ENCODE peak calls at places on chromosomes 16 and 17, in four cellular contexts. One of them, this sample, is unnamed.

GRCh38 chr17:57121308-57122042 is 36.4 kb downstream of the AKAP1 start:
- DNase-seq in tibial nerve: peak
- DNase-seq in stimulated activated CD4-positive, alpha-beta T cell treated with anti-CD3 and anti-CD28 coated beads, Interleukin-15, amount 100 ng/mL, for 24 hours: no peak
- DNase-seq in H7: peak
- DNase-seq in this sample: no peak

GRCh38 chr16:2857451-2858244 is at the start of gene PRSS22:
- DNase-seq in tibial nerve: no peak
- DNase-seq in stimulated activated CD4-positive, alpha-beta T cell treated with anti-CD3 and anti-CD28 coated beads, Interleukin-15, amount 100 ng/mL, for 24 hours: no peak
- DNase-seq in H7: peak
- DNase-seq in this sample: no peak

GRCh38 chr16:50369133-50369804 is 481 bp upstream of the BRD7 start:
- DNase-seq in tibial nerve: no peak
- DNase-seq in H7: no peak
- DNase-seq in stimulated activated CD4-positive, alpha-beta T cell treated with anti-CD3 and anti-CD28 coated beads, Interleukin-15, amount 100 ng/mL, for 24 hours: no peak
- DNase-seq in this sample: no peak

GRCh38 chr17:45123930-45124796 is 8.2 kb downstream of the PLCD3 start:
- DNase-seq in tibial nerve: no peak
- DNase-seq in stimulated activated CD4-positive, alpha-beta T cell treated with anti-CD3 and anti-CD28 coated beads, Interleukin-15, amount 100 ng/mL, for 24 hours: peak
- DNase-seq in H7: peak
- DNase-seq in this sample: no peak

GRCh38 chr17:48283390-48283789 is 146.6 kb downstream of the SKAP1 start:
- DNase-seq in H7: no peak
- DNase-seq in stimulated activated CD4-positive, alpha-beta T cell treated with anti-CD3 and anti-CD28 coated beads, Interleukin-15, amount 100 ng/mL, for 24 hours: no peak
- DNase-seq in tibial nerve: no peak
- DNase-seq in this sample: no peak

GRCh38 chr17:35152741-35153140 is 5.1 kb downstream of the UNC45B start:
- DNase-seq in H7: no peak
- DNase-seq in tibial nerve: no peak
- DNase-seq in stimulated activated CD4-positive, alpha-beta T cell treated with anti-CD3 and anti-CD28 coated beads, Interleukin-15, amount 100 ng/mL, for 24 hours: no peak
- DNase-seq in this sample: no peak

GRCh38 chr17:32755045-32755805 is 121.7 kb downstream of the MYO1D start:
- DNase-seq in tibial nerve: no peak
- DNase-seq in stimulated activated CD4-positive, alpha-beta T cell treated with anti-CD3 and anti-CD28 coated beads, Interleukin-15, amount 100 ng/mL, for 24 hours: no peak
- DNase-seq in H7: peak
- DNase-seq in this sample: no peak

GRCh38 chr17:9120471-9120870 is 99.2 kb downstream of the NTN1 start:
- DNase-seq in stimulated activated CD4-positive, alpha-beta T cell treated with anti-CD3 and anti-CD28 coated beads, Interleukin-15, amount 100 ng/mL, for 24 hours: peak
- DNase-seq in tibial nerve: peak
- DNase-seq in H7: peak
- DNase-seq in this sample: no peak

GRCh38 chr17:75773808-75774470 is 8.9 kb upstream of the GALK1 start:
- DNase-seq in tibial nerve: no peak
- DNase-seq in stimulated activated CD4-positive, alpha-beta T cell treated with anti-CD3 and anti-CD28 coated beads, Interleukin-15, amount 100 ng/mL, for 24 hours: no peak
- DNase-seq in H7: peak
- DNase-seq in this sample: no peak

GRCh38 chr17:76383645-76384221 is 676 bp upstream of the SPHK1 start:
- DNase-seq in stimulated activated CD4-positive, alpha-beta T cell treated with anti-CD3 and anti-CD28 coated beads, Interleukin-15, amount 100 ng/mL, for 24 hours: peak
- DNase-seq in H7: peak
- DNase-seq in tibial nerve: peak
- DNase-seq in this sample: no peak